ENCODE peak calls at places on chromosomes 7 and 10, in six cellular contexts. A is mammary epithelial cell, S is lung, H is lower lobe of right lung, Q is psoas muscle, O is pancreas. K is an unnamed sample.

GRCh38 chr10:28592953-28593352 is 60.0 kb downstream of the WAC start:
- DNase-seq in A (peak; percentile 68), S (no peak), H (no peak), Q (no peak), O (no peak), K (no peak)

GRCh38 chr10:3526721-3527120 is 258.3 kb downstream of the KLF6 start:
- DNase-seq in A (no peak), S (no peak), H (no peak), Q (no peak), O (no peak), K (no peak)

GRCh38 chr10:59320370-59320769 is 42.0 kb downstream of the FAM13C start:
- DNase-seq in A (no peak), S (no peak), H (no peak), Q (no peak), O (no peak), K (no peak)

GRCh38 chr10:94300042-94300441 is 62.7 kb downstream of the NOC3L start:
- DNase-seq in A (no peak), S (no peak), H (no peak), Q (no peak), O (no peak), K (no peak)

GRCh38 chr10:44955408-44956070 is 4.1 kb upstream of the RASSF4 start:
- DNase-seq in A (no peak), S (no peak), H (no peak), Q (peak; percentile 92), O (no peak), K (no peak)

GRCh38 chr10:48406204-48406603 is 99.7 kb downstream of the MAPK8 start:
- DNase-seq in A (peak; percentile 82), S (no peak), H (no peak), Q (no peak), O (no peak), K (no peak)

GRCh38 chr10:48604408-48605263 is at the start of gene ARHGAP22:
- DNase-seq in A (peak; percentile 61), S (no peak), H (peak; percentile 56), Q (peak; percentile 76), O (no peak), K (no peak)

GRCh38 chr7:42494199-42494710 is 257.2 kb upstream of the GLI3 start:
- DNase-seq in A (peak; percentile 43), S (no peak), H (no peak), Q (no peak), O (no peak), K (no peak)

GRCh38 chr10:102195301-102195870 is 30.7 kb upstream of the ELOVL3 start:
- DNase-seq in A (peak; percentile 38), S (no peak), H (no peak), Q (no peak), O (no peak), K (no peak)

GRCh38 chr10:9285698-9286097 is 1231.2 kb downstream of the GATA3 start:
- DNase-seq in A (no peak), S (no peak), H (no peak), Q (no peak), O (no peak), K (no peak)

GRCh38 chr7:137354361-137354760 is 10.8 kb upstream of the PTN start:
- DNase-seq in A (no peak), S (no peak), H (no peak), Q (no peak), O (peak; percentile 12), K (no peak)

GRCh38 chr10:44581996-44582395 is 197.1 kb upstream of the CXCL12 start:
- DNase-seq in A (no peak), S (no peak), H (no peak), Q (no peak), O (no peak), K (no peak)

GRCh38 chr7:74002474-74003017 is 25.4 kb upstream of the ELN start:
- DNase-seq in A (peak; percentile 57), S (no peak), H (peak; percentile 73), Q (peak; percentile 66), O (no peak), K (no peak)

GRCh38 chr10:128814024-128814423 is 653.0 kb upstream of the MGMT start:
- DNase-seq in A (no peak), S (no peak), H (no peak), Q (no peak), O (no peak), K (no peak)

GRCh38 chr10:128808921-128809440 is 658.1 kb upstream of the MGMT start:
- DNase-seq in A (no peak), S (no peak), H (no peak), Q (no peak), O (no peak), K (no peak)

GRCh38 chr10:128817636-128818035 is 649.4 kb upstream of the MGMT start:
- DNase-seq in A (no peak), S (no peak), H (no peak), Q (no peak), O (no peak), K (no peak)

GRCh38 chr10:128816726-128817125 is 650.3 kb upstream of the MGMT start:
- DNase-seq in A (no peak), S (no peak), H (no peak), Q (no peak), O (no peak), K (no peak)

DNA sequence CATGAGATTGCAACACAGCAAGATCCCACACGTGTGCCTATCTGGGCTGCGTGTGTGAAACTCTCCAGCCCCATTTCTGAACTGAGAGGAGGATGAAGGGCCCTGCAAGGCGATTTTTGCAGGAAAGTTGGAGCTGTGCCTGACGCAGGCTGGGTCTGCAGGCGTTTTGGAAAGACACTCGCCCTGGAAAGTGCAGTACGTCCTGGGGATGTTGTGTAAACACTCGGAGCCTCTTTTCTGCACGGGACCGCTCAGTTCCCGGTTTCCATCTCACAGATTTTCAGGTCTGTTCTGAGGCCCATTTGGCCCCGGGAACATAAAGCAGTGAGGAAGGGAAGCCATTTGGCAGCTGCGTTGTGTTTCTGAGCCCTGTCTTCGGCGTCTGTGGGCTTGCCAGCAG is 655.1 kb upstream of the MGMT start:
- DNase-seq in A (no peak), S (no peak), H (no peak), Q (peak; percentile 60), O (no peak), K (no peak)
- TF ChIP-seq CTCF in A (no peak), S (no peak), H (no peak), Q (no peak), O (no peak), K (no peak)

GRCh38 chr10:124511205-124512039 is 49.8 kb downstream of the LHPP start:
- DNase-seq in A (no peak), S (no peak), H (no peak), Q (peak; percentile 15), O (no peak), K (no peak)

GRCh38 chr10:124508907-124509454 is 47.4 kb downstream of the LHPP start:
- DNase-seq in A (no peak), S (no peak), H (no peak), Q (no peak), O (no peak), K (no peak)

GRCh38 chr10:124509836-124510535 is 48.4 kb downstream of the LHPP start:
- DNase-seq in A (peak; percentile 31), S (no peak), H (no peak), Q (peak; percentile 15), O (no peak), K (no peak)

GRCh38 chr10:124512040-124512428 is 50.4 kb downstream of the LHPP start:
- DNase-seq in A (no peak), S (no peak), H (no peak), Q (peak; percentile 14), O (no peak), K (no peak)

DNA sequence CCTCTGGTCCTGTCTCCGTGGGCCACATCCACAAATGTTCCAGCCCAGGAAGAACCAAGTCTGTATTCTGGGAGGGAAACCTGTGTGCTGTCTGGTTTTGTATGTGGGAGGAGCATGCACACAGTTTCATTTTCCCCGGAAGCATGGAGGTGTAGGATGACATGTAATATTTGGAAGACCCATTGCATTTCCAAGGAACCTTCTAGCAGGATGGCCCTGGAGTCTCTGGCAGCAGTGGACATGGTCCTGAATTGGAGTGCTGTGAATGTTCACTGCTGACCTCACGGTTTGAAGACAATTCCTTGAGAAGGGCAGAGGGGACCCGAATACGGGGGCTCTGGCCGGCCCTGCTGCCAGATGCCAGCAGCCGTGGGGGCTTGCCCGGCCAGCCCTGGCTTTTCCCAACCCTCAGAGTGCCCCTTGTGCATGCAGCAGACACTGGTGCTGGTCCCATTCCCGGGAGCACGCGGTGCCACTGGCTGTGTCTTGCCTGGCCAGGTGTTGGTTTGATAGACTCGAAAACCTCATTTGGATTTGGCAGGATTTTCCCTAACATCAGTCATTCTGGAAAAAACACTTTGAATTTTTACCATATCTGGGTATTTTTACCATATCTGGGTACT is 49.0 kb downstream of the LHPP start:
- DNase-seq in A (no peak), S (no peak), H (no peak), Q (peak; percentile 29), O (no peak), K (no peak)
- H3K4me3 ChIP-seq in A (peak overlapping the region; percentile 48), S (no peak overlapping the region), H (no peak overlapping the region), Q (no peak overlapping the region), O (no peak overlapping the region), K (no peak overlapping the region)

DNA sequence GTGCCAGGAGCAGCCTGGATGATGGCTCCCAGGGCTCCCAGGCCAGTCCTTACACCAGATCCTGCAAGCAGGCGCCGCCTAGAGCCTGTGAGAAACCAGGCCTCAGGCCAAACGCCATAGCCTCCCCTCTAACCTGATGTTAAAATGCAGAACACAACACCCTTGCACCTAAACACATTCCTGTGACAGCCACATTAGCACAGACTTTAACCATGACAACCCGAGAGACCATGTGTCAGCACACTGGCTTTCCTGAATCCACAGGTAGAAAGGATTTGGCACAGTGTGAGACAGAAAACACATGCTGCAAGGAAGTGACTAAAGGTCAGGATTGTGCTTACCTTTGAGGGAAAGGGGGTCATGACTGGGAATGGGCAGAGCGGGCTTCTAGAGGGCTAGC is 59.9 kb downstream of the SGMS1 start:
- DNase-seq in A (no peak), S (no peak), H (no peak), Q (no peak), O (peak; percentile 37), K (no peak)
- TF ChIP-seq CTCF in A (no peak), S (no peak), H (no peak), Q (no peak), O (no peak), K (no peak)

GRCh38 chr7:28958235-28958945 is at the start of gene TRIL:
- DNase-seq in A (no peak), S (peak; percentile 74), H (peak; percentile 84), Q (peak; percentile 91), O (peak; percentile 54), K (no peak)
- H3K4me3 ChIP-seq in A (peak within 1 kb of the TSS; percentile 23), S (no peak within 1 kb of the TSS), H (peak within 1 kb of the TSS; percentile 57), Q (peak within 1 kb of the TSS; percentile 78), O (peak within 1 kb of the TSS; percentile 21), K (no peak within 1 kb of the TSS)

GRCh38 chr10:86644412-86645110 is 9.8 kb upstream of the OPN4 start:
- DNase-seq in A (peak; percentile 78), S (no peak), H (no peak), Q (no peak), O (no peak), K (no peak)
- TF ChIP-seq CTCF in A (peak; percentile 49), S (no peak), H (no peak), Q (no peak), O (no peak), K (no peak)

DNA sequence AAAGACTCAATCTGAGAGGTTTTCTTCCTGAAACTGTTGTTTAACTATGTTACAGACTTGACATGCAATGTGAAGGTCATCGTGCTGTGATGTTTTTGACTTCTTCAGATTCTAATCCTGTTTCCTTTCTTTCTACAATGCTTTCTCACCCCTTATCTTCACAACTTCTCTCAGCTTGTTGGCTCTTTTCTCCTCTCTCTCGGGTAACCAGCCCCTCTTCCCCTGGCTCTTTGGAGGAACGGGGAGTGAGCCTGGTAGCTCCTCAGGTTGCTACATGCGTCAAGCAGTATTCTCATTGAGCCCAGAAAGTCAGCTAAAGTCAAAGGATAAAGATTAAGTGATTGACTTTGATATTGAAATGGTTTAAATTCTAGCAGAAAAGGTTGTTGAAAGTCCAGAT is 40.1 kb downstream of the SEC23IP start:
- DNase-seq in A (no peak), S (no peak), H (no peak), Q (no peak), O (no peak), K (no peak)
- H3K4me3 ChIP-seq in A (no peak overlapping the region), S (no peak overlapping the region), H (no peak overlapping the region), Q (no peak overlapping the region), O (no peak overlapping the region), K (no peak overlapping the region)